ENCODE peak calls at places on chromosomes 2 and 18, in seven cellular contexts. M is left ventricle myocardium inferior, F is lower lobe of right lung, W is fibroblast of lung, L is DND-41, D is sigmoid colon, Y is GM23248. S is an unnamed sample.

GRCh38 chr2:53242090-53242489 is 525.5 kb upstream of the CHAC2 start:
- DNase-seq in M (no peak), F (no peak), W (no peak), L (no peak), D (no peak), Y (peak; percentile 5), S (peak; percentile 42)

GRCh38 chr2:240989451-240990265 is 8.8 kb upstream of the SNED1 start:
- DNase-seq in M (no peak), F (peak; percentile 63), W (peak; percentile 32), L (no peak), D (peak; percentile 62), Y (peak; percentile 49), S (peak; percentile 67)

GRCh38 chr2:194822097-194822496 is 834.9 kb upstream of the SLC39A10 start:
- DNase-seq in M (no peak), F (no peak), W (no peak), L (no peak), D (no peak), Y (no peak), S (no peak)

GRCh38 chr2:45128580-45128997 is 119.3 kb upstream of the SIX2 start:
- DNase-seq in M (peak; percentile 46), F (no peak), W (peak; percentile 94), L (no peak), D (no peak), Y (peak; percentile 96), S (no peak)

GRCh38 chr2:135130751-135131150 is 78.7 kb downstream of the RAB3GAP1 start:
- DNase-seq in M (no peak), F (no peak), W (no peak), L (no peak), D (no peak), Y (no peak), S (no peak)

GRCh38 chr2:126973745-126974144 is 75.1 kb downstream of the TEX51 start:
- DNase-seq in M (no peak), F (no peak), W (no peak), L (no peak), D (no peak), Y (no peak), S (no peak)

GRCh38 chr18:2173464-2173863 is 397.8 kb downstream of the METTL4 start:
- DNase-seq in M (peak; percentile 43), F (no peak), W (peak; percentile 78), L (no peak), D (no peak), Y (peak; percentile 55), S (no peak)

GRCh38 chr2:238439093-238439849 is 12.5 kb downstream of the ASB1 start:
- DNase-seq in M (no peak), F (no peak), W (peak; percentile 96), L (no peak), D (no peak), Y (peak; percentile 99), S (peak; percentile 67)

GRCh38 chr2:54728669-54729120 is 5.2 kb downstream of the EML6 start:
- DNase-seq in M (no peak), F (no peak), W (peak; percentile 79), L (no peak), D (no peak), Y (peak; percentile 93), S (no peak)

GRCh38 chr18:24270937-24271380 is 126.7 kb downstream of the OSBPL1A start:
- DNase-seq in M (no peak), F (no peak), W (peak; percentile 49), L (no peak), D (no peak), Y (peak; percentile 69), S (no peak)

GRCh38 chr2:26561918-26562810 is 79.0 kb downstream of the CIB4 start:
- DNase-seq in M (peak; percentile 54), F (peak; percentile 68), W (peak; percentile 10), L (peak; percentile 51), D (peak; percentile 70), Y (peak; percentile 64), S (peak; percentile 64)

GRCh38 chr2:239564587-239564986 is 163.8 kb upstream of the HDAC4 start:
- DNase-seq in M (no peak), F (no peak), W (no peak), L (no peak), D (peak; percentile 14), Y (no peak), S (peak; percentile 11)

GRCh38 chr2:167293172-167293781 is 405.0 kb downstream of the XIRP2 start:
- DNase-seq in M (no peak), F (peak; percentile 44), W (peak; percentile 51), L (no peak), D (peak; percentile 61), Y (peak; percentile 49), S (no peak)

GRCh38 chr2:224359569-224359968 is 42.3 kb downstream of the FAM124B start:
- DNase-seq in M (no peak), F (no peak), W (no peak), L (peak; percentile 24), D (no peak), Y (peak; percentile 33), S (no peak)

GRCh38 chr18:33513027-33513426 is 65.0 kb upstream of the ASXL3 start:
- DNase-seq in M (no peak), F (no peak), W (no peak), L (no peak), D (no peak), Y (no peak), S (no peak)

GRCh38 chr2:27843992-27844391 is 46.2 kb downstream of the RBKS start:
- DNase-seq in M (no peak), F (no peak), W (no peak), L (no peak), D (no peak), Y (no peak), S (no peak)

GRCh38 chr2:98608962-98609604 is 694 bp downstream of the UNC50 start:
- DNase-seq in M (no peak), F (no peak), W (peak; percentile 52), L (no peak), D (no peak), Y (peak; percentile 78), S (no peak)

GRCh38 chr2:238302751-238303150 is 14.3 kb upstream of the PER2 start:
- DNase-seq in M (no peak), F (no peak), W (no peak), L (no peak), D (peak; percentile 46), Y (no peak), S (no peak)

GRCh38 chr2:239603411-239604356 is 202.9 kb upstream of the HDAC4 start:
- DNase-seq in M (no peak), F (peak; percentile 36), W (no peak), L (peak; percentile 2), D (no peak), Y (no peak), S (no peak)

DNA sequence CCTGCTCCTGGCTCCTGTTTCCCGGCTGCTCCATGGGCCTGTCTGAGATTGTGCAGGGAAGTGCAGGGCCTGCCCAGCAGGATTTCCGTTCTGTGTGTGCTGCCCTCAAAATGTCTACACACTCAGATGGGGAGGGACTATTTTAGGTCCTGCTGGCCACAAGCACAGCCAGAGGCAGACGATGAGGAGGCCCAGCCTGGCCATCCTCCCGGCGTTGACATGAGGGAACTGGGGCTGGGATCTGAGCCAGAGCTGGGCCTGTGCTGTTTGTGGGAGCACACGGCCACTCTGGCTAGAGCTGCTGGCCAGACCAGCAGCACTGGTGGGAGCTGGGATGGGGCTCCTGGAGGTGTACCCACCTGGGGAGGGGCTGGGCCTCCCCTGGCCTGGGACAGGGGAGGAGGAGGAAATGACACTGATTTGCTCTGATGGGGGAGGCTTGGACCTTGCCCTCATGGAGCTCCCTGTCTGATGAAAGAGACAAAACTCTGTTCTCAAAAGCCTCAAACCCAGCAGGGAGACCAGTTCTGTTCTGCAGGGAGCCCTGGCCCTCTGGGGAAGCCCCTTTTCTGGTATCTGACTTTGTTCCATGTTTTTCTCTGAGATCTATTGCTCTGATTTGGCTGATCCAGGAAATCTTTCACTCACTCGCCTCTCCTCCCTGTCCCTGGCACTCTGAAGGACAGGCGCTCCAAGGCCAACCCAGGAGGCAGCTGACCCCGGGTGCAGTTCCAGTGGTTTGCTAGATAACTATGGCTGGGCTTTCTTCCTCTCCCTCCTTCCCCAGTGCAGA is 161.8 kb downstream of the DYSF start:
- DNase-seq in M (peak; percentile 93), F (peak; percentile 69), W (peak; percentile 47), L (no peak), D (peak; percentile 96), Y (peak; percentile 81), S (peak; percentile 68)
- H3K27ac ChIP-seq in M (peak overlapping the region; percentile 95), F (peak overlapping the region; percentile 78), W (no peak overlapping the region), L (no peak overlapping the region), D (peak overlapping the region; percentile 66), Y (no peak overlapping the region), S (no peak overlapping the region)

DNA sequence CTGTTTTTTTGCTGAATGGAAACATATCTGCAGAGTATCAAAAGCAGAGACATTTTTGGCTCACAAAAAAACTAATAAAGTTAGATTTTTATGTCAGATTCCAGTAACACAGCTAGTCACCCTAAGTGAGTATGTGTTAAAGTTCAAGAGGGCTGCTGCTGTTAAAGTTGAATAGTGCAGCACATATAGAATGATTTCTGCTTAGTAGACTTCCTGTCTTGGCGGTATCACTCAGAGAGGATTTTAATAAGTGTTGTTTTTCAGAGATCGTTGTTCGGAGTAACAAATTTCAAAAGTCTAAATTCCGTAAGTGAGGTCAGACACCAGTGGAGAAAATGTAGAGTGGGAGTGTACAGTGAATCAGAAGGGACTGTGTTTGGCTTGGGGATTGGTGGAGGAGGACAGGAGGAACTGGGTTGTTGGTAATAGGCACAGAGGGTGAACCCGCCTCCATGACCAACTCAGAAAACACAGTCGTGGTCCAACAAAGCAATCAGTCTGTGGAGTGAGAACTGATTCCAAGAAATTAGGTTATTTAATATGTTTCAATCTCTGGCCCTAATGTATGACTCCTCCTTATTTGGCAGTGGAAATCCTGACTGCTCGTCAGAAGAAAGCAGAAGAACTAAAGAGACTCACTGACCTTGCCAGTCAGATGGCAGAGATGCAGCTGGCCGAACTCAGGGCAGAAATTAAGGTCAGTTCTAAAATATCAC is 43.0 kb downstream of the KCTD18 start:
- DNase-seq in M (no peak), F (no peak), W (peak; percentile 86), L (no peak), D (peak; percentile 84), Y (peak; percentile 88), S (no peak)
- H3K36me3 ChIP-seq in M (peaks cover 65% of the 10 kb centered on the region), F (peaks cover 66% of the 10 kb centered on the region), W (peaks cover 14% of the 10 kb centered on the region), L (no peaks in the 10 kb centered on the region), D (peaks cover 3% of the 10 kb centered on the region), Y (peaks cover 37% of the 10 kb centered on the region), S (peaks cover 3% of the 10 kb centered on the region)

GRCh38 chr2:218859556-218859993 is at the start of gene WNT6:
- DNase-seq in M (no peak), F (peak; percentile 49), W (no peak), L (no peak), D (peak; percentile 65), Y (peak; percentile 52), S (no peak)

GRCh38 chr2:218858138-218858445 is 1.5 kb upstream of the WNT6 start:
- DNase-seq in M (no peak), F (no peak), W (no peak), L (no peak), D (peak; percentile 15), Y (no peak), S (no peak)

GRCh38 chr2:218859994-218860831 is 608 bp downstream of the WNT6 start:
- DNase-seq in M (no peak), F (peak; percentile 40), W (no peak), L (no peak), D (peak; percentile 59), Y (no peak), S (no peak)

GRCh38 chr2:218857371-218858137 is 2.1 kb upstream of the WNT6 start:
- DNase-seq in M (no peak), F (no peak), W (no peak), L (no peak), D (peak; percentile 37), Y (no peak), S (no peak)

GRCh38 chr2:218858671-218859555 is 692 bp upstream of the WNT6 start:
- DNase-seq in M (no peak), F (no peak), W (no peak), L (no peak), D (peak; percentile 50), Y (no peak), S (no peak)
- H3K27ac ChIP-seq in M (no peak overlapping the region), F (no peak overlapping the region), W (no peak overlapping the region), L (no peak overlapping the region), D (no peak overlapping the region), Y (no peak overlapping the region), S (no peak overlapping the region)

GRCh38 chr18:79335833-79336360 is 59.8 kb upstream of the NFATC1 start:
- DNase-seq in M (no peak), F (no peak), W (no peak), L (no peak), D (no peak), Y (no peak), S (no peak)
- H3K36me3 ChIP-seq in M (peaks cover 49% of the 10 kb centered on the region), F (peaks cover 58% of the 10 kb centered on the region), W (peaks cover 1% of the 10 kb centered on the region), L (peaks cover 63% of the 10 kb centered on the region), D (no peaks in the 10 kb centered on the region), Y (no peaks in the 10 kb centered on the region), S (no peaks in the 10 kb centered on the region)